ENCODE peak calls at places on chromosomes 4 and X, in nine cellular contexts. S is GM23338, R is PC-3, X is hepatocyte, E is GM23248, M is HCT116, G is MM.1S, B is OCI-LY7, T is SK-N-SH. N is an unnamed sample.

GRCh38 chr4:162485486-162485885 is 321.7 kb upstream of the FSTL5 start:
- DNase-seq in S (no peak), R (peak; percentile 51), X (no peak), E (peak; percentile 40), M (no peak), G (no peak), B (no peak), T (no peak), N (no peak)

GRCh38 chrX:119155416-119156035 is 27.9 kb upstream of the KIAA1210 start:
- DNase-seq in S (no peak), R (peak; percentile 95), X (peak; percentile 39), E (peak; percentile 83), M (no peak), G (no peak), B (no peak), T (no peak), N (no peak)

GRCh38 chrX:67604979-67605703 is 61.3 kb downstream of the AR start:
- DNase-seq in S (peak; percentile 15), R (no peak), X (peak; percentile 25), E (peak; percentile 86), M (no peak), G (peak; percentile 73), B (no peak), T (no peak), N (no peak)

GRCh38 chr4:100190643-100191600 is 654 bp upstream of the DDIT4L start:
- DNase-seq in S (peak; percentile 49), R (no peak), X (peak; percentile 17), E (peak; percentile 73), M (no peak), G (no peak), B (no peak), T (no peak), N (peak; percentile 59)

GRCh38 chr4:182770259-182770968 is 146.8 kb downstream of the DCTD start:
- DNase-seq in S (no peak), R (no peak), X (peak; percentile 29), E (no peak), M (no peak), G (no peak), B (no peak), T (no peak), N (peak; percentile 23)

GRCh38 chrX:74535211-74535621 is 79.2 kb downstream of the RLIM start:
- DNase-seq in S (peak; percentile 62), R (peak; percentile 54), X (peak; percentile 62), E (peak; percentile 65), M (peak; percentile 21), G (peak; percentile 48), B (peak; percentile 10), T (peak; percentile 54), N (peak; percentile 69)

GRCh38 chr4:37726666-37727065 is 40.5 kb upstream of the RELL1 start:
- DNase-seq in S (no peak), R (no peak), X (no peak), E (peak; percentile 71), M (no peak), G (no peak), B (no peak), T (no peak), N (no peak)

GRCh38 chr4:168449740-168450442 is 30.4 kb downstream of the DDX60L start:
- DNase-seq in S (no peak), R (peak; percentile 84), X (no peak), E (peak; percentile 52), M (no peak), G (no peak), B (no peak), T (no peak), N (no peak)

GRCh38 chrX:17413228-17413627 is 38.2 kb downstream of the NHS start:
- DNase-seq in S (no peak), R (peak; percentile 45), X (no peak), E (peak; percentile 80), M (peak; percentile 32), G (no peak), B (no peak), T (no peak), N (no peak)

GRCh38 chr4:87489678-87490077 is 39.5 kb downstream of the SPARCL1 start:
- DNase-seq in S (no peak), R (no peak), X (no peak), E (peak; percentile 58), M (no peak), G (no peak), B (no peak), T (no peak), N (no peak)

GRCh38 chr4:110902500-110902899 is 279.6 kb upstream of the PITX2 start:
- DNase-seq in S (no peak), R (no peak), X (no peak), E (peak; percentile 20), M (no peak), G (no peak), B (no peak), T (no peak), N (no peak)
- TF ChIP-seq EZH2phosphoT487 in S (no peak), R (no peak), X (no peak), E (no peak), M (no peak), G (no peak), B (no peak), T (no peak), N (no peak)

DNA sequence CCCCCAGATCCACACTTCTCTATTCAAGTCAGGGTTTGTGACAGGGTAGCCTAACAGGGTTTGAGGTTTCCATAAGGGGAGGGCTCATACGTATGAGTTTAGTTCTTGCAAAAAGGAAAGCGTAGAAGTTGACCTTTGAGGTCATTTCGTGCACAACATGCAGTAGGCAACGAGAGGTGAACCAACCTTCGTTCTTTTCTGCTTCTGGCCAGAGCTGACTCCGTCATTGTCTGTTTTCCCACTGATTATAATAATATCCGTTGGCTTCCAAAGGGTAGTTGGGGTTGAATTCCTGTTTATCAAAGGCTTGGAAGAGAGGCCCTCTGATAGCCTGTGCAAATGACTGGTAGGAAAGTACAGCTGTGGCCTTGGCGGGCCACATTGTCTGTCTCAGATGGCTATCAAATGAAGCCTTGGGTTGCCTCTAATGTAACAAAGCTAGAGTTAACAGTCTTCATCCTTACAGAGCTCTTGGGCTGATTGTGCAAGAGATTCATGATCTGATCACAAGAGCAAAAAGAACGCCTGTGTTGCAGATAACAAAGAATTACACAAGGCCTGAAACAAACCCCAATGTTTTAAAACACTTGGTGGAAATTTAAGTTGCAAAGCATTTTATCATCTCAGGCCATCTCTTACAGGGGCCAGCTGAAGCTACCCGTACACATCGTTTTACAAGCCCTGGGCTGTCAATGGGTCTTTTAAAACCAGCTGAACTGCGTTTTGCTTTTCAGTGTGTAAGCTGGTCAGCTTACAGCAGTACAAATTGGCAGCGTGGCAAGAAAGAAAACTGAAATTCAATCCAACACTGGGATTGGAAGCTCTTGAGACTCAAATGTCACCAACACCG is 46.1 kb upstream of the FAM9C start:
- DNase-seq in S (no peak), R (no peak), X (peak; percentile 44), E (no peak), M (no peak), G (no peak), B (peak; percentile 23), T (no peak), N (no peak)
- H3K4me1 ChIP-seq in S (no peaks in the 10 kb centered on the region), R (peaks cover 24% of the 10 kb centered on the region), X (peaks cover 31% of the 10 kb centered on the region), E (peaks cover 8% of the 10 kb centered on the region), M (no peaks in the 10 kb centered on the region), G (peaks cover 19% of the 10 kb centered on the region), B (peaks cover 74% of the 10 kb centered on the region), T (no peaks in the 10 kb centered on the region), N (peaks cover 6% of the 10 kb centered on the region)

GRCh38 chr4:139628184-139629012 is 37.2 kb upstream of the MGST2 start:
- DNase-seq in S (peak; percentile 66), R (no peak), X (no peak), E (no peak), M (no peak), G (no peak), B (no peak), T (no peak), N (peak; percentile 70)

GRCh38 chr4:139630991-139631390 is 34.6 kb upstream of the MGST2 start:
- DNase-seq in S (peak; percentile 49), R (no peak), X (no peak), E (no peak), M (no peak), G (no peak), B (no peak), T (no peak), N (peak; percentile 59)

GRCh38 chr4:139633661-139634060 is 32.0 kb upstream of the MGST2 start:
- DNase-seq in S (peak; percentile 64), R (peak; percentile 70), X (peak; percentile 49), E (peak; percentile 53), M (no peak), G (no peak), B (no peak), T (no peak), N (peak; percentile 62)

GRCh38 chr4:139633195-139633594 is 32.4 kb upstream of the MGST2 start:
- DNase-seq in S (no peak), R (peak; percentile 11), X (no peak), E (no peak), M (no peak), G (no peak), B (no peak), T (no peak), N (no peak)

DNA sequence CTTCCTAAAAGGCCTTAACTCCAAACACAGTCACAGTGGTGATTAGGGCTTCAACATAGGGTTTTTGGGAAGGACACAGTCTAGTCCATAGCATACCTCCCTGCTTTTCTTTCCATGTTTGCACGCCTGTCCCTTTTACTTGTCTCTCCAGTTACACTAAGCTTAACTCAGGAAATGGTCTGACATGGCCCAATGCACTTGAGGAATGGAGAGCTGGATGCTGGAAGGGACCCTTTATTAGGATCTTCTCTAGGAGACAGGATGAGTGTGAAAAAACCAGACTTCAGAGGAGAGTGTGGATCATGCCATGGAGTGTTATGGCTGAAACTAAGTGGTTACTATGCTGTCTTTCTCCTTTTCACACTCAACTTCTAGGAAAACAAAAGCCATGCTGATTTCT is 35.9 kb upstream of the MGST2 start:
- DNase-seq in S (no peak), R (no peak), X (no peak), E (no peak), M (no peak), G (no peak), B (no peak), T (no peak), N (no peak)
- TF ChIP-seq EZH2phosphoT487 in S (no peak), R (no peak), X (no peak), E (no peak), M (no peak), G (no peak), B (no peak), T (no peak), N (no peak)

GRCh38 chr4:76199664-76200211 is 13.9 kb downstream of the SCARB2 start:
- DNase-seq in S (peak; percentile 72), R (no peak), X (no peak), E (no peak), M (no peak), G (peak; percentile 97), B (peak; percentile 76), T (no peak), N (no peak)

GRCh38 chr4:76197971-76198410 is 15.6 kb downstream of the SCARB2 start:
- DNase-seq in S (no peak), R (no peak), X (peak; percentile 62), E (peak; percentile 77), M (no peak), G (peak; percentile 78), B (no peak), T (peak; percentile 58), N (peak; percentile 45)

GRCh38 chr4:76197001-76197743 is 16.5 kb downstream of the SCARB2 start:
- DNase-seq in S (no peak), R (no peak), X (no peak), E (peak; percentile 83), M (no peak), G (no peak), B (no peak), T (no peak), N (no peak)

GRCh38 chr4:76200771-76201224 is 12.8 kb downstream of the SCARB2 start:
- DNase-seq in S (no peak), R (no peak), X (peak; percentile 77), E (no peak), M (no peak), G (peak; percentile 41), B (no peak), T (no peak), N (no peak)

GRCh38 chr4:76198411-76199237 is 15.0 kb downstream of the SCARB2 start:
- DNase-seq in S (peak; percentile 34), R (peak; percentile 46), X (peak; percentile 88), E (peak; percentile 87), M (no peak), G (peak; percentile 86), B (peak; percentile 20), T (peak; percentile 61), N (peak; percentile 52)
- H3K4me1 ChIP-seq in S (peaks cover 11% of the 10 kb centered on the region), R (peaks cover 27% of the 10 kb centered on the region), X (peaks cover 71% of the 10 kb centered on the region), E (peaks cover 55% of the 10 kb centered on the region), M (peaks cover 11% of the 10 kb centered on the region), G (peaks cover 59% of the 10 kb centered on the region), B (peaks cover 26% of the 10 kb centered on the region), T (peaks cover 27% of the 10 kb centered on the region), N (peaks cover 9% of the 10 kb centered on the region)